ENCODE peak calls at places on chromosome 4, in nine cellular contexts. Y is stimulated activated CD4-positive, alpha-beta T cell treated with anti-CD3 and anti-CD28 coated beads, Interleukin-15, amount 100 ng/mL, for 1 hour; F is GM13977; I is left kidney; N is EL; D is kidney epithelial cell; E is GM23338; S is glomerular endothelial cell; V is SK-N-MC. L is an unnamed sample.

GRCh38 chr4:125313497-125313896 is 1.3 kb upstream of the FAT4 start:
- DNase-seq in I (peak; percentile 97), S (peak; percentile 95), D (peak; percentile 51), F (peak; percentile 72), E (peak; percentile 94), N (peak; percentile 82), Y (no peak), V (peak; percentile 100), L (peak; percentile 17)

GRCh38 chr4:8306511-8307021 is 37.0 kb downstream of the HTRA3 start:
- DNase-seq in E (peak; percentile 20), D (no peak), I (peak; percentile 63), F (no peak), V (no peak), N (no peak), Y (no peak), S (no peak), L (no peak)

GRCh38 chr4:139593091-139593564 is 37.1 kb upstream of the SETD7 start:
- DNase-seq in D (no peak), N (peak; percentile 87), I (peak; percentile 57), F (no peak), Y (no peak), V (no peak), E (peak; percentile 36), S (no peak), L (no peak)

GRCh38 chr4:39348371-39349265 is 17.5 kb downstream of the RFC1 start:
- DNase-seq in Y (no peak), E (no peak), N (peak; percentile 74), F (no peak), D (no peak), S (no peak), V (no peak), I (no peak), L (no peak)

GRCh38 chr4:11720292-11720691 is 291.6 kb upstream of the HS3ST1 start:
- DNase-seq in Y (no peak), E (peak; percentile 45), S (no peak), V (no peak), D (no peak), F (peak; percentile 30), N (no peak), I (peak; percentile 47), L (no peak)

GRCh38 chr4:6105311-6105911 is 87.2 kb upstream of the C4orf50 start:
- DNase-seq in Y (no peak), N (no peak), F (no peak), S (no peak), D (no peak), I (peak; percentile 51), E (peak; percentile 52), V (no peak), L (no peak)

GRCh38 chr4:150769235-150769634 is 187.3 kb downstream of the MAB21L2 start:
- DNase-seq in N (peak; percentile 79), D (peak; percentile 48), S (no peak), V (no peak), Y (no peak), F (no peak), I (no peak), E (no peak), L (no peak)

GRCh38 chr4:3462790-3463415 is at the start of gene DOK7:
- DNase-seq in E (peak; percentile 63), S (no peak), I (peak; percentile 71), Y (no peak), D (no peak), V (no peak), N (no peak), F (no peak), L (peak; percentile 63)

GRCh38 chr4:100738388-100739165 is 220.8 kb upstream of the EMCN start:
- DNase-seq in F (no peak), N (peak; percentile 77), I (no peak), E (no peak), Y (no peak), V (no peak), D (peak; percentile 69), S (peak; percentile 66), L (no peak)

GRCh38 chr4:55503164-55503563 is 43.5 kb downstream of the CLOCK start:
- DNase-seq in F (no peak), I (no peak), S (peak; percentile 2), E (no peak), N (peak; percentile 76), V (no peak), D (peak; percentile 14), Y (no peak), L (no peak)

GRCh38 chr4:106258145-106259045 is 57.6 kb downstream of the TBCK start:
- DNase-seq in I (no peak), V (no peak), E (peak; percentile 15), S (no peak), F (no peak), N (no peak), Y (no peak), D (no peak), L (no peak)

GRCh38 chr4:184807797-184808718 is 17.7 kb downstream of the ACSL1 start:
- DNase-seq in E (peak; percentile 91), I (peak; percentile 71), S (no peak), Y (no peak), N (peak; percentile 53), V (no peak), D (no peak), F (no peak), L (peak; percentile 75)

GRCh38 chr4:2079926-2080325 is 20.8 kb downstream of the NAT8L start:
- DNase-seq in N (no peak), D (no peak), E (no peak), Y (no peak), F (no peak), V (no peak), I (no peak), S (no peak), L (no peak)

GRCh38 chr4:74667944-74668343 is 126.4 kb downstream of the BTC start:
- DNase-seq in I (no peak), E (no peak), Y (no peak), N (no peak), D (no peak), S (no peak), F (no peak), V (no peak), L (no peak)

GRCh38 chr4:99822734-99823133 is 6.1 kb downstream of the DAPP1 start:
- DNase-seq in N (no peak), E (no peak), D (no peak), F (no peak), V (no peak), Y (no peak), I (no peak), S (no peak), L (no peak)

GRCh38 chr4:158750379-158750778 is 18.4 kb upstream of the FNIP2 start:
- DNase-seq in E (no peak), Y (no peak), N (peak; percentile 82), D (no peak), I (no peak), V (no peak), S (no peak), F (no peak), L (no peak)

GRCh38 chr4:62952366-62952765 is 1456.9 kb downstream of the TECRL start:
- DNase-seq in E (peak; percentile 17), I (peak; percentile 5), Y (no peak), N (no peak), D (no peak), V (no peak), F (no peak), S (no peak), L (no peak)

GRCh38 chr4:70927502-70928139 is 25.5 kb downstream of the MOB1B start:
- DNase-seq in I (peak; percentile 24), V (no peak), F (peak; percentile 34), S (no peak), E (peak; percentile 17), D (no peak), N (no peak), Y (no peak), L (no peak)

GRCh38 chr4:46830971-46831454 is 78.0 kb downstream of the COX7B2 start:
- DNase-seq in F (no peak), S (no peak), D (no peak), Y (no peak), I (no peak), V (no peak), N (no peak), E (no peak), L (no peak)

GRCh38 chr4:167233523-167234387 is 539 bp downstream of the SPOCK3 start:
- DNase-seq in V (no peak), E (peak; percentile 41), S (no peak), I (peak; percentile 73), N (peak; percentile 1), Y (no peak), F (peak; percentile 37), D (no peak), L (no peak)

GRCh38 chr4:154807042-154807630 is 26.1 kb downstream of the RBM46 start:
- DNase-seq in D (no peak), Y (no peak), I (peak; percentile 21), E (peak; percentile 24), V (peak; percentile 47), N (peak; percentile 30), S (peak; percentile 27), F (peak; percentile 14), L (no peak)

GRCh38 chr4:188550296-188550695 is 411.1 kb downstream of the TRIML1 start:
- DNase-seq in N (no peak), D (peak; percentile 25), F (no peak), S (no peak), E (no peak), I (peak; percentile 72), V (no peak), Y (no peak), L (no peak)

GRCh38 chr4:174604198-174604597 is 81.9 kb upstream of the HPGD start:
- DNase-seq in Y (no peak), D (peak; percentile 19), S (no peak), N (no peak), E (no peak), F (no peak), I (peak; percentile 18), V (peak; percentile 20), L (no peak)

GRCh38 chr4:165379662-165380061 is 854 bp downstream of the CPE start:
- DNase-seq in D (no peak), E (peak; percentile 62), I (peak; percentile 68), S (no peak), N (no peak), V (no peak), F (no peak), Y (no peak), L (peak; percentile 55)

GRCh38 chr4:38949416-38950051 is 81.9 kb downstream of the FAM114A1 start:
- DNase-seq in Y (peak; percentile 5), S (no peak), N (peak; percentile 40), F (no peak), D (peak; percentile 12), E (no peak), V (no peak), I (no peak), L (no peak)

GRCh38 chr4:54268151-54268550 is 39.1 kb downstream of the PDGFRA start:
- DNase-seq in N (peak; percentile 24), D (no peak), I (no peak), E (no peak), V (no peak), F (no peak), S (no peak), Y (no peak), L (no peak)

GRCh38 chr4:20532096-20532495 is 168.2 kb upstream of the PACRGL start:
- DNase-seq in N (no peak), E (no peak), F (no peak), D (no peak), Y (no peak), V (no peak), S (no peak), I (no peak), L (no peak)

GRCh38 chr4:16227462-16227868 is 1.2 kb upstream of the TAPT1 start:
- DNase-seq in V (no peak), N (peak; percentile 21), F (no peak), Y (no peak), I (peak; percentile 67), D (no peak), S (no peak), E (peak; percentile 40), L (peak; percentile 54)

GRCh38 chr4:84737656-84738055 is 154.7 kb downstream of the CDS1 start:
- DNase-seq in E (no peak), S (no peak), N (no peak), F (no peak), V (no peak), Y (no peak), I (no peak), D (no peak), L (peak; percentile 45)

GRCh38 chr4:182102576-182102975 is 140.6 kb upstream of the TENM3 start:
- DNase-seq in Y (no peak), S (no peak), N (no peak), E (no peak), D (no peak), I (no peak), F (no peak), V (no peak), L (no peak)

GRCh38 chr4:184778325-184778724 is 44.4 kb upstream of the CENPU start:
- DNase-seq in D (no peak), F (no peak), V (no peak), E (no peak), S (no peak), N (no peak), I (no peak), Y (no peak), L (no peak)

L was measured in thyroid gland.